ENCODE peak calls at places on chromosomes 7 and 10, in four cellular contexts. Y is upper lobe of right lung; U is aorta; K is CD4-positive, alpha-beta T cell. A is an unnamed sample.

GRCh38 chr7:108114117-108114841 is 15.9 kb downstream of the LAMB4 start:
- DNase-seq in Y (no peak), U (no peak), K (no peak), A (no peak)

GRCh38 chr10:49484501-49485230 is 54.3 kb downstream of the ERCC6 start:
- DNase-seq in Y (no peak), U (no peak), K (no peak), A (no peak)

GRCh38 chr7:81783818-81784217 is 14.0 kb upstream of the HGF start:
- DNase-seq in Y (no peak), U (no peak), K (no peak), A (no peak)

GRCh38 chr7:151382079-151382885 is 27.6 kb downstream of the WDR86 start:
- DNase-seq in Y (peak), U (no peak), K (peak), A (no peak)

GRCh38 chr7:149642579-149642978 is 130.8 kb downstream of the ZNF467 start:
- DNase-seq in Y (no peak), U (no peak), K (no peak), A (no peak)

GRCh38 chr10:12705943-12706342 is 295.6 kb downstream of the CCDC3 start:
- DNase-seq in Y (no peak), U (no peak), K (no peak), A (no peak)

GRCh38 chr7:127821146-127821545 is 169.2 kb downstream of the SND1 start:
- DNase-seq in Y (no peak), U (no peak), K (no peak), A (no peak)

GRCh38 chr7:138032186-138032585 is 30.3 kb upstream of the CREB3L2 start:
- DNase-seq in Y (no peak), U (no peak), K (no peak), A (no peak)

GRCh38 chr7:27177795-27178320 is 3.7 kb upstream of the HOXA10 start:
- DNase-seq in Y (peak), U (no peak), K (no peak), A (no peak)

GRCh38 chr10:70315276-70315675 is 31.5 kb upstream of the NPFFR1 start:
- DNase-seq in Y (no peak), U (no peak), K (no peak), A (no peak)

GRCh38 chr7:18771834-18772566 is 276.5 kb downstream of the HDAC9 start:
- DNase-seq in Y (no peak), U (no peak), K (no peak), A (no peak)

GRCh38 chr7:112101083-112101846 is 104.9 kb downstream of the DOCK4 start:
- DNase-seq in Y (no peak), U (no peak), K (no peak), A (no peak)

GRCh38 chr10:3902054-3902808 is 117.2 kb upstream of the KLF6 start:
- DNase-seq in Y (no peak), U (no peak), K (peak), A (no peak)

GRCh38 chr7:72109566-72109965 is 302.6 kb downstream of the CALN1 start:
- DNase-seq in Y (no peak), U (no peak), K (no peak), A (no peak)

GRCh38 chr7:72118366-72118765 is 293.8 kb downstream of the CALN1 start:
- DNase-seq in Y (no peak), U (no peak), K (no peak), A (no peak)

GRCh38 chr7:72114129-72114528 is 298.0 kb downstream of the CALN1 start:
- DNase-seq in Y (no peak), U (no peak), K (no peak), A (no peak)

GRCh38 chr7:72112530-72112929 is 299.6 kb downstream of the CALN1 start:
- DNase-seq in Y (no peak), U (no peak), K (no peak), A (no peak)

GRCh38 chr7:72112992-72113391 is 299.1 kb downstream of the CALN1 start:
- DNase-seq in Y (no peak), U (no peak), K (no peak), A (no peak)
- H3K27ac ChIP-seq in Y (no peak), U (no peak), K (no peak), A (no peak)

DNA sequence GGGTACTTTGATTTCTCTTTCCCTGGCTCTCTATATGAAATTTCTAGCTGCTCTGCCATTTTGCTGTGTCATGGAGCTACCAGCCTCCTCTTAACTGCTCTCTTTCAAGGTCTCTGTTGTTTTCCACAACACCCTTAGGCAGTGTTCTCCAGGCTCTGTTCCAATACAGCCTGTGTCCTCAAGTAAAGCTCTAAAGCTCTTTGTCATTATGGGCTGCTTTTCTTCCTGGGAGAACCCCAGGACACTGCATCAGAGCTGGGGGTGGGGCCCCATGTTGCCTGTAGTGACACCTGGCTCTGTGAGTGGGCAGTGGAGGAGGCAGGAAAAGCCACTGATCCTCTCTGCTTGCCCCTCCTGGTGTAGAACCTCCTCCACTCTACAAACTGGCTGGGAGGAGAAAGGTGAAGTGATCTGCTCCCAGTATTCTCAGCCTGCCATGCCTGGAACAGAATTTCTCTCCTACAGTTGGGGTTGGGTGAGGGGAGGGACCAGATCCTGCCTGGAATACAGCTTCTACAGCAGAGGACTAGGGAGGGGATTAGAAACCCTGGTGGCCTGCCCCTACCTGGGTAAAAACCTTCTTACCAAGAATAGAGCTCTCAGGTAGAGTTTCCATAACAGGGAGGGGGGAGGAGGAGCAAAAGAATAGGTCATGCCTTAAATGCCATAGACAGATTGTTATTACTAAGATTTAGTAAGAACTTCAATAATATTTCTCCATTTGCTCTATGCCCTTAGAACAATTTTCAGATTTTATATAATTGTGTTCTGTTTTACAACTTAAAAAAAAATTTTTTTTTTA is 33.7 kb upstream of the TSPAN33 start:
- DNase-seq in Y (no peak), U (no peak), K (no peak), A (no peak)
- H3K27ac ChIP-seq in Y (no peak), U (no peak), K (no peak), A (no peak)

DNA sequence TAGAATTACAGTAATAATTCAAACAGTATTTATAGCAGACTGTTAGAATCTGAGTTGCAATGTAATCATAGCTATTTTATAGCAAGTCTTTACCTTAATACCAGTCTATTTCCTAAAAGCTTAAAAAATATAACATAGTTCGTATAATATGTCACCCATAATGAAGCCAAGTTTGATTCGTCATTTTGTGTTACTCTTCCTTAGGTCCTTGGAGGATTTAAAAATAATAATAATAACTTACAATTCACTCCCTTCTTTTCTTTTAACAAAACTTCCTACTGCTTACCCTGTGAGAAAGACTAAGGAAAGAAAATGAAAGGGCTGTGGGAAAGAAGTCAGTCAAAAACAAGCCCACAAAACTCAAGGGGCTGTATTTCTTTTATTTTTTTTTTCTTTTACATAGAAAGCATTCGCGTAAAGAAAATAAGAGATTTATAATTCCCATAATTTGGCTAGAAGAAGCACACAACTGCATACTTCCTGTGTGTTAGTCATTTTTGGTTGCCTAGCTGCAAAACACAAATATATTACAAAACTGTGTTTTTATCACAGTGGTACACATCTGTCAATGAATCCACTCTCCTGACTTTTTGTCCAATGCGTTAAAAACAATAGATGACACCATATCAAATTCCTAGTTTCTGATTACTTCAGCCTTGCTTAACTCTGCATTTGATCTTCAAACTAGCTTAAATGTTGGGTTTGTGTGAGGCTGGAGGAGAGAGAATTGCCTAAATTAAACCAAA is 187.2 kb upstream of the CELF2 start:
- DNase-seq in Y (no peak), U (no peak), K (no peak), A (no peak)
- H3K27ac ChIP-seq in Y (peak), U (peak), K (no peak), A (no peak)

DNA sequence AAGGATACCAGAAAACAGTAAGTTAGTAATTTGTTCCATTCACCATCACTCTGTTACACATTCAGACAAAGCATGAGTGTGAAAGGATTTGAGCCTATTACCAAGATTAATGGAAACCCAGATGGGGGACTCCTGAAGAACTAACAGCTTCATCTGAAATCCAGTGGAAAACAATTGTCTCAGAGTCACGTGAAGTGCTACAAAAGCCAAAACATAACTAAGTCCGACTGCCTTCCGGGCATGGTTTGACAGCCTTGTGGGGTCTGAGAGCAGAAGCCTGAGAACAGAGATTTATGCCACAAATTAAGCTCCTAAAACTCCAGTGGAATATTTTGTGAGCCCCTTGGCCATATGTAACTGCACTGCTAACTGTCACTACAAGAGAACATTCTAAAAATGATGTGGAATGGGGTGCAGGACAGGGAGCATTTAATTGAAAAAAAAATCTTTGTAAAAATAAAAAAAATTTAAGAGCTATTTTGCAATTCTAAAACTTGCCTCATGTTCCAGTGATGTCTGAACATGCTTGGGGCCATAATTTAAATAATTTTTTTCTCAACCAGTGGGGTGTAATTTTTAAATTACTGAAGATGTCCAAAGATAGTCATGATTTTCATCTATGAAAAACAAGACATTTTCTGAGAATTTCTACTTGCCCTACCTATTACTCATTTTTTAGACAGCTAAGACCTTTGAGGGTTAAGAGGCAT is 555.1 kb downstream of the INHBA start:
- DNase-seq in Y (no peak), U (no peak), K (no peak), A (no peak)
- H3K27ac ChIP-seq in Y (no peak), U (no peak), K (no peak), A (no peak)

GRCh38 chr10:91536101-91536500 is 96.8 kb downstream of the PPP1R3C start:
- DNase-seq in Y (no peak), U (no peak), K (no peak), A (no peak)
- H3K27ac ChIP-seq in Y (no peak), U (no peak), K (no peak), A (no peak)

GRCh38 chr10:16381083-16381482 is 55.7 kb upstream of the PTER start:
- DNase-seq in Y (no peak), U (no peak), K (no peak), A (no peak)
- H3K27ac ChIP-seq in Y (no peak), U (no peak), K (no peak), A (no peak)

GRCh38 chr7:14336256-14336655 is 346.8 kb upstream of the ETV1 start:
- DNase-seq in Y (no peak), U (no peak), K (no peak), A (no peak)

GRCh38 chr7:14332155-14332554 is 342.7 kb upstream of the ETV1 start:
- DNase-seq in Y (no peak), U (no peak), K (no peak), A (no peak)
- H3K27ac ChIP-seq in Y (no peak), U (no peak), K (no peak), A (no peak)

GRCh38 chr7:10040674-10041073 is 933.0 kb upstream of the PHF14 start:
- DNase-seq in Y (no peak), U (no peak), K (no peak), A (no peak)

GRCh38 chr7:10036693-10037092 is 937.0 kb upstream of the PHF14 start:
- DNase-seq in Y (no peak), U (no peak), K (no peak), A (no peak)

GRCh38 chr7:10038351-10038750 is 935.3 kb upstream of the PHF14 start:
- DNase-seq in Y (no peak), U (no peak), K (no peak), A (no peak)

DNA sequence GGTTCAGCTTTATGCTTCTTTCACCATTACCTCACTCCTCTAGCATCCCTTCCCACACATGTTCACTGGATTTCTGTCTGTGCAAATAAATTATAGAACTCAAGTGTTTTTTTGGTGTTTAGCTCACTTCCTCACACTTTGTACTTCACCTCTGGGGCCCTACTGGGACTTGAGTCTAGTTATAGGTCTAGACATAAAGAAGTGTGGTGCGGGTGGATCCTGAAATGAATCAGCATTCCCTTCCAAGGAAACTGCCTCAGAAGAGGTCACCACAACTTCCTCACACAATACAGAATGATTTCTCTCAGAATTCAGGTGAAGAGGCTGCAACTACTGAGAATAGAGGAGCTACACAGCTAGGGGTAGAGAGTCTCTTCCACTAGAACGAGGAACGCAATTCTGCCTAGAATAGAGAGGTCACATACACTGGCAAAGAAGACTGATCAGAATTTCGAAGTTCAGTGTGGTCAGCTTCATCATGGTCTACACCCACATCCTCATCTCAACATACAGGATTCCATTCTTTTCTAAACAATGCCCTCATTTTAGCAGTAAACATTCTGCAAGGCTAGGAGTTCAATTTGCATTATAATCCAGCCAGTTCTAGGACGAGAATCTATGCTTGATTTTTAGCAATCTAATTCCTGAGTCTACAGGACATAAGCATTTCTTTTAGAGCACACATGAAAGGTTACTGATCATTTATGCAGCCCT is 938.7 kb upstream of the PHF14 start:
- DNase-seq in Y (no peak), U (no peak), K (no peak), A (no peak)
- H3K27ac ChIP-seq in Y (no peak), U (no peak), K (no peak), A (no peak)

GRCh38 chr7:13035233-13035632 is 347.8 kb downstream of the ARL4A start:
- DNase-seq in Y (no peak), U (no peak), K (no peak), A (no peak)

GRCh38 chr7:13034693-13035092 is 347.3 kb downstream of the ARL4A start:
- DNase-seq in Y (no peak), U (no peak), K (no peak), A (no peak)

GRCh38 chr7:13036256-13036765 is 348.9 kb downstream of the ARL4A start:
- DNase-seq in Y (no peak), U (no peak), K (no peak), A (no peak)

GRCh38 chr7:13031481-13031880 is 344.0 kb downstream of the ARL4A start:
- DNase-seq in Y (no peak), U (no peak), K (no peak), A (no peak)

GRCh38 chr7:13032524-13032923 is 345.1 kb downstream of the ARL4A start:
- DNase-seq in Y (no peak), U (no peak), K (no peak), A (no peak)
- H3K27ac ChIP-seq in Y (no peak), U (no peak), K (no peak), A (no peak)

GRCh38 chr7:100568936-100569844 is 4.5 kb downstream of the SAP25 start:
- DNase-seq in Y (peak), U (peak), K (peak), A (no peak)
- H3K27ac ChIP-seq in Y (peak), U (no peak), K (peak), A (no peak)